ENCODE peak calls at places on chromosomes 13 and 19, in eight cellular contexts. T is astrocyte of the spinal cord; Y is MCF 10A; F is cardiac muscle cell; K is activated T-cell treated with anti-CD3 and anti-CD28 coated beads, Interleukin-2, amount 50 U/mL, for 4 hours; X is LHCN-M2; P is pulmonary artery endothelial cell; O is Caki2. M is an unnamed sample.

GRCh38 chr19:5193192-5193591 is 147.4 kb downstream of the PTPRS start:
- DNase-seq in T (no peak), Y (no peak), F (no peak), K (no peak), X (no peak), P (no peak), O (no peak), M (peak; percentile 53)

GRCh38 chr19:19554074-19555023 is 16.3 kb downstream of the CILP2 start:
- DNase-seq in T (no peak), Y (peak; percentile 66), F (peak; percentile 53), K (peak; percentile 59), X (no peak), P (no peak), O (no peak), M (peak; percentile 79)

GRCh38 chr13:87331178-87331577 is 340.0 kb upstream of the SLITRK5 start:
- DNase-seq in T (peak; percentile 39), Y (peak; percentile 98), F (no peak), K (no peak), X (peak; percentile 46), P (no peak), O (no peak), M (no peak)

GRCh38 chr13:29279859-29280258 is 315.6 kb downstream of the SLC7A1 start:
- DNase-seq in T (no peak), Y (no peak), F (no peak), K (no peak), X (no peak), P (no peak), O (no peak), M (no peak)

GRCh38 chr19:38559428-38560401 is 58.0 kb downstream of the MAP4K1 start:
- DNase-seq in T (no peak), Y (peak; percentile 87), F (no peak), K (no peak), X (no peak), P (no peak), O (peak; percentile 74), M (no peak)

GRCh38 chr19:6970478-6970877 is 50.8 kb downstream of the MBD3L2B start:
- DNase-seq in T (no peak), Y (no peak), F (no peak), K (no peak), X (peak; percentile 5), P (no peak), O (peak; percentile 1), M (peak; percentile 38)

GRCh38 chr19:38422405-38422804 is 3.6 kb downstream of the RASGRP4 start:
- DNase-seq in T (no peak), Y (no peak), F (no peak), K (no peak), X (no peak), P (no peak), O (no peak), M (no peak)

GRCh38 chr13:46582190-46582589 is 29.2 kb downstream of the LRCH1 start:
- DNase-seq in T (no peak), Y (no peak), F (no peak), K (no peak), X (no peak), P (no peak), O (no peak), M (no peak)

GRCh38 chr19:3671680-3672574 is 28.3 kb downstream of the PIP5K1C start:
- DNase-seq in T (no peak), Y (no peak), F (no peak), K (no peak), X (no peak), P (no peak), O (no peak), M (peak; percentile 47)

GRCh38 chr19:19213822-19214558 is 2.2 kb downstream of the NCAN start:
- DNase-seq in T (no peak), Y (no peak), F (no peak), K (no peak), X (no peak), P (no peak), O (no peak), M (no peak)

GRCh38 chr19:45003485-45003884 is 2.2 kb downstream of the RELB start:
- DNase-seq in T (no peak), Y (no peak), F (no peak), K (no peak), X (no peak), P (no peak), O (no peak), M (no peak)

GRCh38 chr13:102584423-102584822 is 12.4 kb upstream of the TPP2 start:
- DNase-seq in T (no peak), Y (no peak), F (no peak), K (no peak), X (no peak), P (no peak), O (no peak), M (no peak)

GRCh38 chr13:65470781-65471180 is 1759.4 kb downstream of the PCDH9 start:
- DNase-seq in T (peak; percentile 14), Y (no peak), F (no peak), K (no peak), X (no peak), P (no peak), O (no peak), M (no peak)

GRCh38 chr13:100363351-100363750 is 225.2 kb downstream of the GGACT start:
- DNase-seq in T (peak; percentile 84), Y (no peak), F (no peak), K (no peak), X (peak; percentile 56), P (no peak), O (peak; percentile 6), M (peak; percentile 45)

GRCh38 chr19:662207-662961 is 630 bp downstream of the RNF126 start:
- DNase-seq in T (peak; percentile 31), Y (peak; percentile 64), F (peak; percentile 59), K (peak; percentile 68), X (no peak), P (no peak), O (peak; percentile 36), M (peak; percentile 34)

GRCh38 chr19:55546822-55547614 is 1.7 kb upstream of the SBK3 start:
- DNase-seq in T (peak; percentile 68), Y (peak; percentile 59), F (no peak), K (no peak), X (peak; percentile 25), P (peak; percentile 87), O (peak; percentile 65), M (peak; percentile 73)

GRCh38 chr19:10305139-10305806 is 4.3 kb downstream of the ZGLP1 start:
- DNase-seq in T (no peak), Y (no peak), F (no peak), K (no peak), X (peak; percentile 72), P (no peak), O (no peak), M (no peak)

GRCh38 chr13:62997038-62997619 is 1581.5 kb upstream of the PCDH20 start:
- DNase-seq in T (no peak), Y (no peak), F (no peak), K (no peak), X (no peak), P (no peak), O (no peak), M (no peak)

GRCh38 chr13:51955281-51955771 is 55.9 kb downstream of the ATP7B start:
- DNase-seq in T (peak; percentile 7), Y (peak; percentile 51), F (no peak), K (no peak), X (peak; percentile 97), P (no peak), O (no peak), M (peak; percentile 84)

GRCh38 chr13:113075711-113076110 is 29.9 kb upstream of the F7 start:
- DNase-seq in T (no peak), Y (no peak), F (no peak), K (no peak), X (no peak), P (no peak), O (no peak), M (no peak)

GRCh38 chr19:57668635-57669034 is at the start of gene ZSCAN4:
- DNase-seq in T (no peak), Y (no peak), F (no peak), K (no peak), X (no peak), P (no peak), O (no peak), M (no peak)

GRCh38 chr13:92843549-92843948 is 383.1 kb upstream of the GPC6 start:
- DNase-seq in T (peak; percentile 71), Y (peak; percentile 65), F (no peak), K (no peak), X (peak; percentile 93), P (no peak), O (peak; percentile 65), M (peak; percentile 59)

GRCh38 chr13:30143671-30144400 is 163.5 kb downstream of the KATNAL1 start:
- DNase-seq in T (peak; percentile 70), Y (peak; percentile 65), F (no peak), K (no peak), X (peak; percentile 65), P (no peak), O (no peak), M (no peak)

GRCh38 chr19:5691930-5692784 is 2.1 kb downstream of the RPL36 start:
- DNase-seq in T (no peak), Y (peak; percentile 39), F (no peak), K (no peak), X (no peak), P (no peak), O (no peak), M (no peak)

M was measured in SJCRH30.